ENCODE peak calls at places on chromosomes 5 and 9, in four cellular contexts. C is GM23338, S is left ventricle myocardium inferior, Z is colonic mucosa. X is an unnamed sample. For H3K4me1, the result is how much of the 10 kb centered on the place peaks cover.

GRCh38 chr5:129359450-129359849 is 100.6 kb upstream of the ADAMTS19 start:
- DNase-seq in C (no peak), S (no peak), Z (no peak), X (no peak)

GRCh38 chr9:24912767-24913166 is 367.1 kb upstream of the IZUMO3 start:
- DNase-seq in C (no peak), S (no peak), Z (no peak), X (no peak)

GRCh38 chr5:124692324-124692723 is 54.1 kb downstream of the ZNF608 start:
- DNase-seq in C (no peak), S (no peak), Z (no peak), X (no peak)

GRCh38 chr5:126462239-126463014 is 39.2 kb downstream of the GRAMD2B start:
- DNase-seq in C (no peak), S (no peak), Z (no peak), X (no peak)

GRCh38 chr9:99859395-99859980 is 37.8 kb downstream of the NR4A3 start:
- DNase-seq in C (peak), S (no peak), Z (no peak), X (no peak)

GRCh38 chr9:89745601-89746376 is 141.0 kb downstream of the GADD45G start:
- DNase-seq in C (no peak), S (no peak), Z (no peak), X (no peak)

GRCh38 chr5:80964919-80965318 is 4.8 kb downstream of the RASGRF2 start:
- DNase-seq in C (no peak), S (no peak), Z (no peak), X (no peak)

GRCh38 chr9:123217148-123217585 is 51.2 kb downstream of the STRBP start:
- DNase-seq in C (no peak), S (no peak), Z (no peak), X (no peak)

GRCh38 chr5:168651654-168652053 is 72.5 kb upstream of the PANK3 start:
- DNase-seq in C (no peak), S (no peak), Z (no peak), X (no peak)
- H3K4me1 ChIP-seq in C (under half), S (under half), Z (under half), X (under half)

DNA sequence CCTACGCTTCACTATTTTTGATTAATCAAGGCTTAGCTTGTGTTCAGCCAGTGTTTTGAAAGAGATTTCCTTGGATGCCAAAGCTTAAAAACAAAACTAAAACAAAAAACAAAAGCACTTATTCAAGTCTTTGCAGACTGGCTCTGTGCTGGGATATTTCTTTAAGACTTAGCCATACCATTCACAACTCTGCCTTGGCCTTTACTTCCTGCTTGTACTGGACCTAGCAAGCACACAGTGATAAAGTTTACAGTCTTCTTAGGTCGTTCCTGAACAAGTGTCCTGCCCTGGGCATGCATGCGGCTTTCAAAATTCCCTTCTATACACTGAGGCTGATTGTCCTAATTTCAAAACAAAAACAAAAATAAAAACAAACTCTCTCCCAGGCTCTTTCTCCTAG is 20.7 kb downstream of the FBXL17 start:
- DNase-seq in C (peak), S (no peak), Z (peak), X (no peak)
- H3K4me3 ChIP-seq in C (no peak), S (no peak), Z (no peak), X (no peak)

GRCh38 chr9:126893079-126893478 is 21.5 kb upstream of the RALGPS1 start:
- DNase-seq in C (peak), S (no peak), Z (no peak), X (no peak)
- TF ChIP-seq CTCF in C (peak), S (peak), Z (peak), X (no peak)

DNA sequence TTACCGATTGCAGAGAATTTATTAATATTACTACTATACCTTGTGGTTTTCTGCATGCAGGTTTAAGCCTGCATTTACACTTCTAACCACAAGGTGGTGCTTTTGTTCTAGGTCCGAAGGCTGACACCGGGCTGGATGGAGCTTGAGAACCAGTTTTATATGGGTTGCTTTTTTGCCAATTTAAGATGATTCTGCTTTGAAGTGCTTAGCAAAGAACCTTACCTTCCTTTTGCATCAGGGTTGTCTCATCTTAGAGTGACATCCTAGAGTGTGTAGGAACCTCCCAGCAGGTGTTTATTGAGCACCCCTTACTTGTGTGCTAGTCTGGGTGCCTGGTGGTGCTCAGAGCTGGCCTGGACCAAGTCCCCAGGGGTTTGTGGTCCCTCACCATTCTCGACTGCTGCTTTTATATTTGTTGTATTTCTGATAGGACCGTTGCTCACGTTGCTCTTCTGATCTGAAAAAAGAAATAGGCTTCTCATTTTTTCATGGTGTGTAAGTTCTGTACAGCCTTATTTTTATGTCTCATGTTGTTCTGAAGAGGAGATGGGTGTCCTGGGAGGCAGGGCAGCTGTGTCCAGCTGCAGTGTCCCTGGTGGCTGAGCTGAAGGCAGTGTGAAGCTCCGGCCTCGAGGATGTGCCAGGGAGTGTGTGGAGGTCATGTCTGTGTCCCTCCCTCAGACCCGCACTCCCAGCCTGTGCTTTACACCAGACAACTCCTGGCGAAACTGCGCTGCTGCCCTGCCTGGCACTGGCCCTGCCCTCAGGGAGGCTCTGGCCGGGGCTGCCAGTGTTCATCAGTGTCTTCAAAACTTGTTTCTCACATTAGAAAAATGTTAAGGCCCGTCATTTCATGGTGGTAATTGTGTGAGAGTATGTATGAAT is 54.3 kb downstream of the EHMT1 start:
- DNase-seq in C (peak), S (peak), Z (peak), X (no peak)
- H3K4me1 ChIP-seq in C (half or more), S (half or more), Z (under half), X (under half)

GRCh38 chr9:136328011-136328621 is 777 bp downstream of the GPSM1 start:
- DNase-seq in C (no peak), S (no peak), Z (no peak), X (no peak)

GRCh38 chr9:136327313-136327971 is at the start of gene GPSM1:
- DNase-seq in C (peak), S (peak), Z (no peak), X (no peak)

GRCh38 chr9:136329211-136329627 is 1.9 kb downstream of the GPSM1 start:
- DNase-seq in C (no peak), S (no peak), Z (no peak), X (no peak)

GRCh38 chr9:136329636-136330405 is 2.5 kb downstream of the GPSM1 start:
- DNase-seq in C (no peak), S (no peak), Z (no peak), X (no peak)

DNA sequence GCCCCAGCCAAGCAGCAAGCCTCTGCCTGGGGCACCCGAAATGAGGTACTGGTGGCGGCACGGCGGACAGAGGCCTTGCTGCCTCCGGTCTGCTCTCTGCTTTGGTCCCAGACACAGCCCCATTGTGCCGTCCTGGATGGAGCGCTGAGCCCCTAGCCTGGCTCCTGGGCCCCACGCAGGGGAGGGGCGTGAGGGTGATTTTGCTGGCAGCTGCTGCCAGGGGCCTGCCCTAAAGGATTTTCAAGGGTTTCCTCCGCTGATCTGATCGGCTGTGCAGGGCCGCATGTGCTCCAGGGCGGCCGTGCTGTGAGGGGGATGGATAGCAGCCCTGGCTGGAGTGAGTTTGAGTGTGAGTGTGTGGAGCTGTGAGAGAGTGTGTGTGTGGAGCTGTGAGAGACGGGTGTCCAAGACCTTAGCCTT is 1.3 kb downstream of the GPSM1 start:
- DNase-seq in C (peak), S (no peak), Z (no peak), X (no peak)
- H3K4me3 ChIP-seq in C (peak), S (peak), Z (peak), X (no peak)

DNA sequence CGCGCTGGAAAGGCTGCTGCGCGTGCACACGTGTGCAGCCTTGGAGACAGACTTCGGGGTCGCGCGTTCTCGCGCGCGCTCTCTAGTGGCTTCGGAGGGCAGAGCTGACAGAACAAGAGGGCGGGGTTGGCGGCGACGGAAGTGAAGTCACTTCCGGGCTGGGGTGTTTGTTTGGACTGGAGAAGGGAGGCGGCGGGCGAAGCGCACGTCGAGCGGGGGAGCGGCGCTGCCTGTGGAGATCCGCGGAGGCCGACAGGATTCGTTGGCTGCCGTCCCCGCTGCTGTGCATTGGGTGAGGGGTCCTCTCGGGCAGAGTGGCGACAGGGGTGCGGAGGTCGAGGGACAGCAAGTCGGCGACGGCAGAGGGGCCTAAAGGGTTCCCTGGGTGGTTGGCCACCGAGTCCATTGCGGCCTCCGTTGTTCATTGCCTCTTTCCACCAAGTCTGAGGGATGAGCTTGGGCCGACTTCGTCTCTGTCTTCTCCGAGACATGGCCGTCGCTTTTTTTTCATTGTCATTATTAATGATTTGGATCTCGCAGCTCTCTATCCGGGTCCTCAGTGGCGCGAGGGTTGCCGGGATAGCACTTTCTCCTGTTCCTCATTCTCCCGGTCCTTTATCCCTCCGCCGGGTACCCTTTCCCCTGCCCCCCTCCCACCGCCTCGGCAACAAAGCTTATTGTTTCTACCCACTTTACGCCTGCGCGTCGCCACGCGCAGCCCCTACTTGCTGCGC is at the start of gene PAIP2:
- DNase-seq in C (peak), S (peak), Z (peak), X (peak)
- TF ChIP-seq CTCF in C (peak), S (peak), Z (peak), X (peak)

DNA sequence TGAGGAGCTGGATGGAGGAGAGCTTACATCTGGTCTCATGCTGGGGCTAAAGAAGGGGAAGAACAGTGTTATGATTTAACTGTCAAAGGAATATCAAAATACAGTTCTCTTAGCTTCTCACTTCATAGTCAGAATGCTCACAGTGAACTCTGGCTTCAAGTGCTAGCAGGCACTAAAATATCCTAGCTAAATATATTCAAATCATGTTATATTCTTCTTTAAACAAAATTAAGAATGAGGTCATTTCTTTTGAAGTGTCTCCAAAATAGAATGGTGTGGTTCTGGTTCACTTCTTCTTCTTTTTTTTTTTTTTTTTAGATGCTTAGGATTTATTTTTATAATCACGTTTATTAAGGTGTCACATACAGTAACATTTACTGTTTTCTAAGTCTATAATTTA is 89.4 kb downstream of the NR3C1 start:
- DNase-seq in C (no peak), S (no peak), Z (no peak), X (no peak)
- H3K4me1 ChIP-seq in C (under half), S (half or more), Z (under half), X (under half)

GRCh38 chr5:135190345-135191083 is 156.5 kb upstream of the PITX1 start:
- DNase-seq in C (peak), S (no peak), Z (no peak), X (no peak)

GRCh38 chr5:135189024-135189423 is 155.0 kb upstream of the PITX1 start:
- DNase-seq in C (no peak), S (no peak), Z (no peak), X (no peak)

GRCh38 chr5:135193213-135194125 is 159.4 kb upstream of the PITX1 start:
- DNase-seq in C (no peak), S (no peak), Z (no peak), X (no peak)

GRCh38 chr5:135192351-135192750 is 158.3 kb upstream of the PITX1 start:
- DNase-seq in C (no peak), S (no peak), Z (no peak), X (no peak)

DNA sequence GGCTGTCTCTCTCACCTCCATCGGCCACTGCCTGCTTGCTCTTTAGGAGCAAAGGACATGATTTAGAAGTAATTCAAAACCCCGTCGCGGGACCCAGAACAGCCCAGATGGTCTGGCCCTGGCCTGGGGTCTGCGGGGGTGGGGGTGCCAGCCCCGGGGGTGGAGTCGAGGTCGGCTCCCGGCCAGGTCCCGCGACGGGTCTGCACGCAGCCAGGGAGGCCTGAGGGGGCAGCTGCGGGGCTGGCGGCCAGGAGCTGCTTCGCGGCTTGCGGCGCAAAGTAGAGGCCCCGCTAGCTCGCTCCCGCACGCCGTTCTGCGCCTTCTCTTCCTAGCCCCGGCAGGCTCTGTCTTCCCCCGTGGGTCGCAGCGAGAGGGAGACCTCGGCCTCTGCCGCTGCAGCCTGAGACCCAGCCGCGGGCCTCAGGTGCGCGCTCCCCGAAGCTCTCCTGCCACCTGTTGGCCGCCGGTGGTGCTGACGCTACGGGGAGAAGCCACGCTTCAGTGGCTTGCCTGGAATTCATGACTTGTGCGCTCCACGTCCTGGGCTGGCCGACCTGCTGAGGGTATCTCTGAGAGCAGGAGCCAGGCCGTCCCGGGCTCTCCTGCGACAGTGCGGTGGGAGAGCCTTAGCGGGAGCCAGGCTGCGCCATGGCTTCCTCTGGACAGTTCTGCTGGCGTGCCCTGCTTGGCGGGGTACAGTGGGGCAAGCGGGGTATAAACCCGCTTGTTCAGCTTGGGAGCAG is 157.2 kb upstream of the PITX1 start:
- DNase-seq in C (peak), S (peak), Z (peak), X (peak)
- H3K4me3 ChIP-seq in C (peak), S (peak), Z (peak), X (no peak)

X was measured in mucosa of descending colon.